ENCODE peak calls at places on chromosomes 4 and X, in nine cellular contexts. M is spleen, S is HCT116, N is esophagus muscularis mucosa, R is suprapubic skin, O is endothelial cell of umbilical vein, Z is prostate gland, V is upper lobe of left lung, Q is stomach. E is an unnamed sample.

GRCh38 chrX:132199941-132200340 is 19.3 kb downstream of the RAP2C start:
- DNase-seq in M (no peak), S (no peak), N (no peak), R (no peak), O (no peak), Z (no peak), V (no peak), Q (no peak), E (no peak)

GRCh38 chrX:111348363-111348927 is 63.5 kb downstream of the DCX start:
- DNase-seq in M (no peak), S (no peak), N (no peak), R (no peak), O (no peak), Z (no peak), V (no peak), Q (no peak), E (no peak)

GRCh38 chr4:140427919-140428471 is 547 bp upstream of the CLGN start:
- DNase-seq in M (no peak), S (peak), N (no peak), R (no peak), O (no peak), Z (no peak), V (no peak), Q (no peak), E (no peak)

GRCh38 chr4:95107635-95108034 is 349.9 kb downstream of the BMPR1B start:
- DNase-seq in M (no peak), S (peak), N (no peak), R (no peak), O (peak), Z (no peak), V (no peak), Q (peak), E (no peak)

GRCh38 chr4:153393397-153393796 is 48.9 kb downstream of the MND1 start:
- DNase-seq in M (no peak), S (no peak), N (no peak), R (no peak), O (no peak), Z (no peak), V (no peak), Q (no peak), E (no peak)

GRCh38 chr4:3115637-3116300 is 41.3 kb downstream of the HTT start:
- DNase-seq in M (no peak), S (no peak), N (no peak), R (no peak), O (no peak), Z (no peak), V (peak), Q (no peak), E (no peak)

GRCh38 chr4:153427363-153428071 is 38.6 kb upstream of the TMEM131L start:
- DNase-seq in M (no peak), S (no peak), N (no peak), R (no peak), O (no peak), Z (no peak), V (no peak), Q (no peak), E (no peak)

GRCh38 chrX:108397627-108398392 is 40.4 kb downstream of the COL4A6 start:
- DNase-seq in M (no peak), S (no peak), N (no peak), R (no peak), O (peak), Z (no peak), V (no peak), Q (no peak), E (no peak)

GRCh38 chr4:40200881-40201797 is 4.3 kb downstream of the RHOH start:
- DNase-seq in M (no peak), S (no peak), N (no peak), R (no peak), O (no peak), Z (no peak), V (no peak), Q (no peak), E (no peak)

GRCh38 chr4:7335363-7336066 is 99.2 kb downstream of the PSAPL1 start:
- DNase-seq in M (peak), S (peak), N (no peak), R (no peak), O (peak), Z (peak), V (peak), Q (peak), E (peak)

GRCh38 chr4:106803107-106803506 is 233.0 kb downstream of the DKK2 start:
- DNase-seq in M (no peak), S (no peak), N (no peak), R (no peak), O (peak), Z (no peak), V (no peak), Q (no peak), E (no peak)

GRCh38 chrX:69398881-69399280 is 105.2 kb upstream of the NALF2 start:
- DNase-seq in M (no peak), S (no peak), N (peak), R (no peak), O (no peak), Z (no peak), V (no peak), Q (no peak), E (no peak)

GRCh38 chr4:158302076-158302866 is 92.0 kb downstream of the TMEM144 start:
- DNase-seq in M (no peak), S (no peak), N (no peak), R (no peak), O (peak), Z (no peak), V (no peak), Q (no peak), E (no peak)

GRCh38 chr4:181830404-181831035 is 412.7 kb upstream of the TENM3 start:
- DNase-seq in M (no peak), S (no peak), N (no peak), R (no peak), O (no peak), Z (no peak), V (no peak), Q (no peak), E (no peak)

GRCh38 chr4:188778880-188779279 is 639.6 kb downstream of the TRIML1 start:
- DNase-seq in M (no peak), S (no peak), N (no peak), R (no peak), O (no peak), Z (no peak), V (no peak), Q (no peak), E (no peak)

GRCh38 chrX:48864210-48864609 is 28.8 kb upstream of the PCSK1N start:
- DNase-seq in M (no peak), S (no peak), N (no peak), R (no peak), O (peak), Z (no peak), V (no peak), Q (no peak), E (no peak)

GRCh38 chr4:157739237-157739636 is 433.6 kb downstream of the GASK1B start:
- DNase-seq in M (no peak), S (no peak), N (no peak), R (no peak), O (peak), Z (no peak), V (no peak), Q (no peak), E (no peak)

GRCh38 chr4:84363256-84363655 is 135.8 kb downstream of the NKX6-1 start:
- DNase-seq in M (no peak), S (no peak), N (no peak), R (no peak), O (no peak), Z (no peak), V (peak), Q (no peak), E (no peak)

GRCh38 chrX:120731386-120731785 is 101.5 kb upstream of the C1GALT1C1 start:
- DNase-seq in M (no peak), S (no peak), N (no peak), R (no peak), O (no peak), Z (no peak), V (no peak), Q (no peak), E (no peak)

GRCh38 chr4:82618321-82618720 is 56.5 kb upstream of the TMEM150C start:
- DNase-seq in M (no peak), S (no peak), N (no peak), R (no peak), O (no peak), Z (no peak), V (no peak), Q (no peak), E (no peak)

GRCh38 chr4:109755656-109756055 is 25.8 kb upstream of the PLA2G12A start:
- DNase-seq in M (no peak), S (no peak), N (no peak), R (no peak), O (no peak), Z (no peak), V (no peak), Q (no peak), E (no peak)

GRCh38 chr4:187139116-187139515 is 415.5 kb upstream of the FAT1 start:
- DNase-seq in M (no peak), S (no peak), N (no peak), R (no peak), O (no peak), Z (no peak), V (no peak), Q (no peak), E (no peak)

GRCh38 chr4:16884673-16885460 is 13.6 kb downstream of the LDB2 start:
- DNase-seq in M (no peak), S (no peak), N (no peak), R (no peak), O (no peak), Z (no peak), V (no peak), Q (no peak), E (no peak)

GRCh38 chrX:55908685-55909212 is 191.2 kb downstream of the RRAGB start:
- DNase-seq in M (peak), S (no peak), N (no peak), R (no peak), O (peak), Z (peak), V (peak), Q (no peak), E (no peak)

GRCh38 chr4:1249148-1249730 is 309 bp upstream of the CTBP1 start:
- DNase-seq in M (peak), S (peak), N (peak), R (peak), O (peak), Z (peak), V (peak), Q (peak), E (peak)
- TF ChIP-seq POLR2A in M (no peak), S (peak), N (no peak), R (no peak), O (peak), Z (peak), V (peak), Q (no peak), E (no peak)

GRCh38 chr4:73868206-73869129 is 725 bp upstream of the CXCL1 start:
- DNase-seq in M (no peak), S (no peak), N (no peak), R (no peak), O (peak), Z (no peak), V (no peak), Q (no peak), E (no peak)

GRCh38 chr4:73870778-73871177 is 1.6 kb downstream of the CXCL1 start:
- DNase-seq in M (no peak), S (no peak), N (no peak), R (no peak), O (peak), Z (no peak), V (no peak), Q (no peak), E (no peak)

GRCh38 chr4:73870260-73870659 is 1.1 kb downstream of the CXCL1 start:
- DNase-seq in M (no peak), S (no peak), N (no peak), R (no peak), O (peak), Z (no peak), V (no peak), Q (peak), E (no peak)

GRCh38 chr4:73867783-73868182 is 1.4 kb upstream of the CXCL1 start:
- DNase-seq in M (no peak), S (peak), N (no peak), R (no peak), O (no peak), Z (peak), V (no peak), Q (peak), E (no peak)

DNA sequence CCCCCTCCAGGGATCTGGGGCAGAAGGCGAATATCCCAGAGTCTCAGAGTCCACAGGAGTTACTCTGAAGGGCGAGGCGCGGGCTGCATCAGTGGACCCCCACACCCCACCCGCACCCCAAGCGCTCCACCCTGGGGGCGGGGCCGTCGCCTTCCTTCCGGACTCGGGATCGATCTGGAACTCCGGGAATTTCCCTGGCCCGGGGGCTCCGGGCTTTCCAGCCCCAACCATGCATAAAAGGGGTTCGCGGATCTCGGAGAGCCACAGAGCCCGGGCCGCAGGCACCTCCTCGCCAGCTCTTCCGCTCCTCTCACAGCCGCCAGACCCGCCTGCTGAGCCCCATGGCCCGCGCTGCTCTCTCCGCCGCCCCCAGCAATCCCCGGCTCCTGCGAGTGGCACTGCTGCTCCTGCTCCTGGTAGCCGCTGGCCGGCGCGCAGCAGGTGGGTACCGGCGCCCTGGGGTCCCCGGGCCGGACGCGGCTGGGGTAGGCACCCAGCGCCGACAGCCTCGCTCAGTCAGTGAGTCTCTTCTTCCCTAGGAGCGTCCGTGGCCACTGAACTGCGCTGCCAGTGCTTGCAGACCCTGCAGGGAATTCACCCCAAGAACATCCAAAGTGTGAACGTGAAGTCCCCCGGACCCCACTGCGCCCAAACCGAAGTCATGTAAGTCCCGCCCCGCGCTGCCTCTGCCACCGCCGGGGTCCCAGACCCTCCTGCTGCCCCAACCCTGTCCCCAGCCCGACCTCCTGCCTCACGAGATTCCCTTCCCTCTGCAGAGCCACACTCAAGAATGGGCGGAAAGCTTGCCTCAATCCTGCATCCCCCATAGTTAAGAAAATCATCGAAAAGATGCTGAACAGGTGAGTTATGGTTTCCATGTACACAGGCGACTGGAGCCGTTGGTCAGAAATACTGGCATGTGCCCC is at the start of gene CXCL1:
- DNase-seq in M (peak), S (no peak), N (no peak), R (peak), O (peak), Z (peak), V (peak), Q (peak), E (no peak)
- TF ChIP-seq POLR2AphosphoS5 in M (peak), S (peak), N (no peak), R (no peak), O (peak), Z (no peak), V (peak), Q (no peak), E (no peak)

GRCh38 chr4:15654556-15655222 is 468 bp downstream of the FBXL5 start:
- DNase-seq in M (peak), S (no peak), N (no peak), R (peak), O (peak), Z (peak), V (no peak), Q (peak), E (no peak)

GRCh38 chr4:15657366-15657765 is 2.2 kb upstream of the FBXL5 start:
- DNase-seq in M (no peak), S (no peak), N (no peak), R (no peak), O (no peak), Z (no peak), V (no peak), Q (no peak), E (no peak)

GRCh38 chr4:15656038-15656470 is 897 bp upstream of the FBXL5 start:
- DNase-seq in M (no peak), S (no peak), N (no peak), R (no peak), O (peak), Z (no peak), V (no peak), Q (no peak), E (no peak)

GRCh38 chr4:15653864-15654391 is 1.2 kb downstream of the FBXL5 start:
- DNase-seq in M (no peak), S (no peak), N (no peak), R (no peak), O (peak), Z (no peak), V (no peak), Q (no peak), E (no peak)

GRCh38 chr4:15655223-15656037 is at the start of gene FBXL5:
- DNase-seq in M (peak), S (no peak), N (peak), R (peak), O (peak), Z (peak), V (peak), Q (peak), E (peak)
- TF ChIP-seq POLR2A in M (peak), S (peak), N (no peak), R (peak), O (peak), Z (peak), V (peak), Q (no peak), E (peak)

GRCh38 chr4:85474818-85475630 is at the start of gene ARHGAP24:
- DNase-seq in M (peak), S (peak), N (peak), R (peak), O (peak), Z (peak), V (peak), Q (peak), E (peak)

GRCh38 chr4:85474356-85474755 is 594 bp upstream of the ARHGAP24 start:
- DNase-seq in M (no peak), S (no peak), N (no peak), R (no peak), O (no peak), Z (no peak), V (no peak), Q (no peak), E (no peak)

GRCh38 chr4:85478576-85478975 is 3.6 kb downstream of the ARHGAP24 start:
- DNase-seq in M (no peak), S (no peak), N (no peak), R (no peak), O (no peak), Z (no peak), V (no peak), Q (no peak), E (no peak)

GRCh38 chr4:85477538-85477937 is 2.6 kb downstream of the ARHGAP24 start:
- DNase-seq in M (no peak), S (no peak), N (no peak), R (no peak), O (no peak), Z (no peak), V (no peak), Q (no peak), E (no peak)

GRCh38 chr4:85475631-85476233 is 782 bp downstream of the ARHGAP24 start:
- DNase-seq in M (no peak), S (no peak), N (no peak), R (no peak), O (no peak), Z (no peak), V (peak), Q (no peak), E (no peak)
- TF ChIP-seq POLR2AphosphoS5 in M (no peak), S (no peak), N (no peak), R (no peak), O (no peak), Z (no peak), V (no peak), Q (no peak), E (no peak)

GRCh38 chrX:40010550-40011364 is 87.0 kb downstream of the BCOR start:
- DNase-seq in M (peak), S (no peak), N (no peak), R (no peak), O (no peak), Z (no peak), V (peak), Q (no peak), E (no peak)

GRCh38 chrX:40011483-40012038 is 86.2 kb downstream of the BCOR start:
- DNase-seq in M (no peak), S (no peak), N (no peak), R (no peak), O (no peak), Z (no peak), V (no peak), Q (no peak), E (no peak)

GRCh38 chrX:40012800-40013682 is 84.7 kb downstream of the BCOR start:
- DNase-seq in M (peak), S (no peak), N (no peak), R (peak), O (peak), Z (peak), V (peak), Q (peak), E (no peak)

GRCh38 chrX:40009890-40010289 is 87.9 kb downstream of the BCOR start:
- DNase-seq in M (no peak), S (no peak), N (no peak), R (no peak), O (no peak), Z (no peak), V (no peak), Q (no peak), E (no peak)

GRCh38 chrX:40012039-40012799 is 85.5 kb downstream of the BCOR start:
- DNase-seq in M (peak), S (no peak), N (no peak), R (peak), O (peak), Z (peak), V (peak), Q (peak), E (no peak)
- TF ChIP-seq POLR2A in M (no peak), S (no peak), N (no peak), R (no peak), O (no peak), Z (no peak), V (no peak), Q (no peak), E (no peak)

E was measured in GM12891.